ENCODE peak calls at places on chromosomes 4 and X, in six cellular contexts. T is neural progenitor cell, B is kidney, A is breast epithelium, I is cardiac muscle cell, L is astrocyte. E is an unnamed sample.

GRCh38 chr4:89781321-89781720 is 55.6 kb downstream of the SNCA start:
- DNase-seq in T (no peak), B (no peak), A (no peak), I (no peak), L (no peak), E (no peak)

GRCh38 chr4:98778206-98778605 is 119.8 kb upstream of the TSPAN5 start:
- DNase-seq in T (no peak), B (no peak), A (no peak), I (peak; percentile 89), L (peak; percentile 79), E (no peak)

GRCh38 chr4:157282019-157282418 is 61.5 kb downstream of the GRIA2 start:
- DNase-seq in T (no peak), B (no peak), A (no peak), I (no peak), L (no peak), E (no peak)

GRCh38 chr4:15649914-15650545 is 5.1 kb downstream of the FBXL5 start:
- DNase-seq in T (peak; percentile 72), B (no peak), A (no peak), I (peak; percentile 68), L (peak; percentile 30), E (no peak)

GRCh38 chrX:72019487-72019886 is 108.8 kb downstream of the NHSL2 start:
- DNase-seq in T (no peak), B (no peak), A (no peak), I (no peak), L (no peak), E (no peak)

GRCh38 chr4:41157009-41157408 is 57.3 kb downstream of the APBB2 start:
- DNase-seq in T (no peak), B (no peak), A (no peak), I (no peak), L (no peak), E (no peak)

GRCh38 chrX:71619193-71619592 is 882 bp upstream of the CXCR3 start:
- DNase-seq in T (no peak), B (no peak), A (no peak), I (no peak), L (peak; percentile 25), E (no peak)

GRCh38 chr4:92182736-92183407 is 120.9 kb upstream of the GRID2 start:
- DNase-seq in T (no peak), B (peak; percentile 52), A (no peak), I (no peak), L (no peak), E (peak; percentile 64)

GRCh38 chr4:40940764-40941163 is 191.0 kb downstream of the NSUN7 start:
- DNase-seq in T (no peak), B (no peak), A (no peak), I (no peak), L (no peak), E (no peak)

GRCh38 chr4:18815081-18815778 is 793.7 kb upstream of the LCORL start:
- DNase-seq in T (no peak), B (no peak), A (no peak), I (no peak), L (no peak), E (no peak)

GRCh38 chrX:105765691-105766090 is 56.6 kb upstream of the NRK start:
- DNase-seq in T (no peak), B (no peak), A (no peak), I (no peak), L (no peak), E (no peak)

GRCh38 chrX:19183777-19184485 is 61.7 kb upstream of the ADGRG2 start:
- DNase-seq in T (no peak), B (no peak), A (no peak), I (no peak), L (no peak), E (no peak)

GRCh38 chrX:50877310-50877709 is 33.2 kb upstream of the BMP15 start:
- DNase-seq in T (no peak), B (no peak), A (no peak), I (peak; percentile 46), L (peak; percentile 62), E (no peak)

GRCh38 chrX:15349046-15349445 is 13.7 kb upstream of the PIGA start:
- DNase-seq in T (peak; percentile 85), B (no peak), A (no peak), I (peak; percentile 79), L (peak; percentile 32), E (no peak)

GRCh38 chrX:147570483-147570882 is 341.2 kb upstream of the FMR1 start:
- DNase-seq in T (peak; percentile 16), B (no peak), A (no peak), I (no peak), L (no peak), E (no peak)

GRCh38 chr4:123217676-123218075 is 178.9 kb upstream of the SPRY1 start:
- DNase-seq in T (no peak), B (no peak), A (no peak), I (no peak), L (no peak), E (no peak)

GRCh38 chr4:159240690-159241089 is 137.8 kb downstream of the RAPGEF2 start:
- DNase-seq in T (no peak), B (no peak), A (no peak), I (peak; percentile 65), L (no peak), E (no peak)

GRCh38 chr4:126916626-126917140 is 716.1 kb upstream of the INTU start:
- DNase-seq in T (no peak), B (no peak), A (no peak), I (peak; percentile 78), L (peak; percentile 82), E (no peak)

GRCh38 chr4:74237425-74237966 is 70.8 kb upstream of the EPGN start:
- DNase-seq in T (no peak), B (no peak), A (no peak), I (no peak), L (no peak), E (no peak)

GRCh38 chr4:99090511-99090910 is 1.9 kb upstream of the ADH5 start:
- DNase-seq in T (no peak), B (no peak), A (no peak), I (peak; percentile 46), L (peak; percentile 26), E (no peak)

GRCh38 chr4:96164814-96165351 is 325.0 kb downstream of the PDHA2 start:
- DNase-seq in T (no peak), B (no peak), A (no peak), I (peak; percentile 93), L (peak; percentile 98), E (no peak)

GRCh38 chr4:2936773-2937145 is 26.4 kb downstream of the NOP14 start:
- DNase-seq in T (no peak), B (peak; percentile 82), A (peak; percentile 41), I (peak; percentile 52), L (peak; percentile 76), E (peak; percentile 64)
- H3K27ac ChIP-seq in T (no peak overlapping the region), B (no peak overlapping the region), A (peak overlapping the region; percentile 93), I (no peak overlapping the region), L (peak overlapping the region; percentile 74), E (peak overlapping the region; percentile 96)

DNA sequence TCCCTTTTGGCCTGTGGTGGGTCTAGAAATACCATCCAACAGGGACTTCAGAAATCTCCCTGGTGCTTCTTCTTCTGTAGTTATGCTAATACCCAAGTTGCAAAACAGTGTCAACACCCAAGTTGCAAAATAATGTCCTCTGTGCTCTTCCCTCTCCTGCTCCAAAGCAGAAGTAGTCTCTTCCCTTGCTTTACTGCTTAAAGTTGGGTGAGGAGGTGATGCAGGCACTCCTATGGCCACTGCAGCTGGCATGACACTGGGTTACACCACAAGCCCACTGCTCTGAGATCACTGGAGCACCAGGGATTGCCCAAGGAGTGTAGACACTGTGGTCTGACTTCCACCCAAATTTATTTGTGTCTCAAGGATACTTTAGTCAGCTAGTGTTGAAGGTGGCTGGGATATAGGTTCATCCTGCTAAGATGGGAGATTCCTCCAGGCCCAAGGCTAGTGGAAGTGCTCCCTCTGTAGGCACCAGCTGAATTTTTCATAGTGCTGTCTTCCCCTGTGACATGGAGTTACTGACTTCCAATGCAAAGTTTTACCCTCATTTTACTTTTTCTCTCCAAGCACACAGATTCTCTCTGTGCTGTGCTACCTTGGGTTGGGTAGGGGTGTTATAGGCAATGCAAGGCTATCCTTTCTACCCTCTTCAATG is 196.2 kb upstream of the TENT5D start:
- DNase-seq in T (peak; percentile 12), B (no peak), A (no peak), I (peak; percentile 8), L (no peak), E (no peak)
- TF ChIP-seq CTCF in T (peak; percentile 41), B (no peak), A (no peak), I (peak; percentile 34), L (no peak), E (no peak)

GRCh38 chr4:3234171-3235029 is 14.6 kb upstream of the MSANTD1 start:
- DNase-seq in T (no peak), B (no peak), A (no peak), I (no peak), L (no peak), E (no peak)

GRCh38 chr4:3237266-3237665 is 11.7 kb upstream of the MSANTD1 start:
- DNase-seq in T (peak; percentile 18), B (no peak), A (no peak), I (no peak), L (no peak), E (no peak)

GRCh38 chr4:3235030-3235345 is 14.0 kb upstream of the MSANTD1 start:
- DNase-seq in T (no peak), B (no peak), A (no peak), I (no peak), L (no peak), E (no peak)

GRCh38 chr4:3236326-3236878 is 12.6 kb upstream of the MSANTD1 start:
- DNase-seq in T (no peak), B (no peak), A (no peak), I (no peak), L (no peak), E (no peak)

DNA sequence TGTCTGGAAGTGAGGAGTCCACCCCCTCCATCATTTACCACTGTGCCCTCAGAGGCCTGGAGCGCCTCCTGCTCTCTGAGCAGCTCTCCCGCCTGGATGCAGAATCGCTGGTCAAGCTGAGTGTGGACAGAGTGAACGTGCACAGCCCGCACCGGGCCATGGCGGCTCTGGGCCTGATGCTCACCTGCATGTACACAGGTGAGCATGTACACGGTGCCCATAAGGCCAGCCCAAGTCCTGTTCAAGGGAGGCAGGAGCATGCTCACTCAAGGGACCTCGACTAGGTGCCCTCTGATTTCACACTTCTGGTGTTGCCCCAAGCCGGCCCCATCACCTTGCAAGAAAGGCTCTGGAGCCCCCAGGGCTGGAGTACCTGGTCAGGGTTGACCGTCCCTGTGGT is 13.4 kb upstream of the MSANTD1 start:
- DNase-seq in T (no peak), B (no peak), A (no peak), I (no peak), L (no peak), E (no peak)
- H3K36me3 ChIP-seq in T (no peaks in the 10 kb centered on the region), B (peaks cover 30% of the 10 kb centered on the region), A (no peaks in the 10 kb centered on the region), I (peaks cover 26% of the 10 kb centered on the region), L (peaks cover 15% of the 10 kb centered on the region), E (peaks cover 96% of the 10 kb centered on the region)

GRCh38 chr4:88106205-88106604 is 52.2 kb downstream of the ABCG2 start:
- DNase-seq in T (no peak), B (no peak), A (no peak), I (no peak), L (peak; percentile 49), E (no peak)
- H3K27ac ChIP-seq in T (no peak overlapping the region), B (no peak overlapping the region), A (no peak overlapping the region), I (no peak overlapping the region), L (no peak overlapping the region), E (no peak overlapping the region)

E was measured in spleen.